ENCODE peak calls at places on chromosome 19, in seven cellular contexts. One of them, this sample, is unnamed.

GRCh38 chr19:18995804-18996241 is 37.5 kb downstream of the SUGP2 start:
- DNase-seq in psoas muscle: peak; percentile 35
- DNase-seq in stimulated activated CD4-positive, alpha-beta T cell treated with anti-CD3 and anti-CD28 coated beads, Interleukin-4, amount 100 ng/mL, for 24 hours: peak; percentile 7
- DNase-seq in activated T-helper 1 cell treated with anti-CD3 and anti-CD28 coated beads, Interleukin-2, amount 50 U/mL, for 16 hours: no peak
- DNase-seq in fibroblast of the aortic adventitia: peak; percentile 94
- DNase-seq in SK-MEL-5: peak; percentile 81
- DNase-seq in HT-29: peak; percentile 36
- DNase-seq in this sample: peak; percentile 70

GRCh38 chr19:642755-643727 is 3.4 kb downstream of the FGF22 start:
- DNase-seq in HT-29: no peak
- DNase-seq in SK-MEL-5: no peak
- DNase-seq in activated T-helper 1 cell treated with anti-CD3 and anti-CD28 coated beads, Interleukin-2, amount 50 U/mL, for 16 hours: no peak
- DNase-seq in fibroblast of the aortic adventitia: no peak
- DNase-seq in stimulated activated CD4-positive, alpha-beta T cell treated with anti-CD3 and anti-CD28 coated beads, Interleukin-4, amount 100 ng/mL, for 24 hours: no peak
- DNase-seq in psoas muscle: peak; percentile 8
- DNase-seq in this sample: no peak

GRCh38 chr19:8666814-8667405 is 31.7 kb downstream of the ACTL9 start:
- DNase-seq in SK-MEL-5: no peak
- DNase-seq in psoas muscle: no peak
- DNase-seq in stimulated activated CD4-positive, alpha-beta T cell treated with anti-CD3 and anti-CD28 coated beads, Interleukin-4, amount 100 ng/mL, for 24 hours: no peak
- DNase-seq in HT-29: no peak
- DNase-seq in fibroblast of the aortic adventitia: no peak
- DNase-seq in activated T-helper 1 cell treated with anti-CD3 and anti-CD28 coated beads, Interleukin-2, amount 50 U/mL, for 16 hours: no peak
- DNase-seq in this sample: no peak

GRCh38 chr19:20367811-20368294 is 197.7 kb downstream of the ZNF737 start:
- DNase-seq in stimulated activated CD4-positive, alpha-beta T cell treated with anti-CD3 and anti-CD28 coated beads, Interleukin-4, amount 100 ng/mL, for 24 hours: no peak
- DNase-seq in fibroblast of the aortic adventitia: no peak
- DNase-seq in psoas muscle: no peak
- DNase-seq in HT-29: no peak
- DNase-seq in SK-MEL-5: no peak
- DNase-seq in activated T-helper 1 cell treated with anti-CD3 and anti-CD28 coated beads, Interleukin-2, amount 50 U/mL, for 16 hours: no peak
- DNase-seq in this sample: no peak

GRCh38 chr19:16258440-16258903 is 60.8 kb downstream of the AP1M1 start:
- DNase-seq in stimulated activated CD4-positive, alpha-beta T cell treated with anti-CD3 and anti-CD28 coated beads, Interleukin-4, amount 100 ng/mL, for 24 hours: no peak
- DNase-seq in fibroblast of the aortic adventitia: no peak
- DNase-seq in SK-MEL-5: no peak
- DNase-seq in HT-29: no peak
- DNase-seq in psoas muscle: peak; percentile 63
- DNase-seq in activated T-helper 1 cell treated with anti-CD3 and anti-CD28 coated beads, Interleukin-2, amount 50 U/mL, for 16 hours: no peak
- DNase-seq in this sample: peak; percentile 94

GRCh38 chr19:13978306-13978705 is 26.0 kb downstream of the DCAF15 start:
- DNase-seq in fibroblast of the aortic adventitia: no peak
- DNase-seq in HT-29: peak; percentile 18
- DNase-seq in psoas muscle: peak; percentile 83
- DNase-seq in SK-MEL-5: no peak
- DNase-seq in stimulated activated CD4-positive, alpha-beta T cell treated with anti-CD3 and anti-CD28 coated beads, Interleukin-4, amount 100 ng/mL, for 24 hours: no peak
- DNase-seq in activated T-helper 1 cell treated with anti-CD3 and anti-CD28 coated beads, Interleukin-2, amount 50 U/mL, for 16 hours: no peak
- DNase-seq in this sample: peak; percentile 59

GRCh38 chr19:42850981-42851717 is 28.4 kb downstream of the PSG1 start:
- DNase-seq in fibroblast of the aortic adventitia: peak; percentile 98
- DNase-seq in activated T-helper 1 cell treated with anti-CD3 and anti-CD28 coated beads, Interleukin-2, amount 50 U/mL, for 16 hours: no peak
- DNase-seq in stimulated activated CD4-positive, alpha-beta T cell treated with anti-CD3 and anti-CD28 coated beads, Interleukin-4, amount 100 ng/mL, for 24 hours: no peak
- DNase-seq in HT-29: no peak
- DNase-seq in SK-MEL-5: no peak
- DNase-seq in psoas muscle: peak; percentile 64
- DNase-seq in this sample: no peak

GRCh38 chr19:42246143-42246868 is 3.9 kb upstream of the GSK3A start:
- DNase-seq in stimulated activated CD4-positive, alpha-beta T cell treated with anti-CD3 and anti-CD28 coated beads, Interleukin-4, amount 100 ng/mL, for 24 hours: no peak
- DNase-seq in HT-29: peak; percentile 84
- DNase-seq in psoas muscle: peak; percentile 81
- DNase-seq in fibroblast of the aortic adventitia: peak; percentile 81
- DNase-seq in activated T-helper 1 cell treated with anti-CD3 and anti-CD28 coated beads, Interleukin-2, amount 50 U/mL, for 16 hours: no peak
- DNase-seq in SK-MEL-5: peak; percentile 76
- DNase-seq in this sample: peak; percentile 72

GRCh38 chr19:9757544-9758501 is 10.7 kb downstream of the ZNF846 start:
- DNase-seq in activated T-helper 1 cell treated with anti-CD3 and anti-CD28 coated beads, Interleukin-2, amount 50 U/mL, for 16 hours: no peak
- DNase-seq in psoas muscle: no peak
- DNase-seq in SK-MEL-5: no peak
- DNase-seq in HT-29: no peak
- DNase-seq in fibroblast of the aortic adventitia: no peak
- DNase-seq in stimulated activated CD4-positive, alpha-beta T cell treated with anti-CD3 and anti-CD28 coated beads, Interleukin-4, amount 100 ng/mL, for 24 hours: no peak
- DNase-seq in this sample: no peak

GRCh38 chr19:15453091-15453498 is 3.3 kb upstream of the WIZ start:
- DNase-seq in SK-MEL-5: no peak
- DNase-seq in psoas muscle: no peak
- DNase-seq in HT-29: no peak
- DNase-seq in stimulated activated CD4-positive, alpha-beta T cell treated with anti-CD3 and anti-CD28 coated beads, Interleukin-4, amount 100 ng/mL, for 24 hours: no peak
- DNase-seq in fibroblast of the aortic adventitia: no peak
- DNase-seq in activated T-helper 1 cell treated with anti-CD3 and anti-CD28 coated beads, Interleukin-2, amount 50 U/mL, for 16 hours: no peak
- DNase-seq in this sample: peak; percentile 37

GRCh38 chr19:57351867-57352266 is 796 bp downstream of the ZNF304 start:
- DNase-seq in HT-29: no peak
- DNase-seq in psoas muscle: no peak
- DNase-seq in activated T-helper 1 cell treated with anti-CD3 and anti-CD28 coated beads, Interleukin-2, amount 50 U/mL, for 16 hours: no peak
- DNase-seq in stimulated activated CD4-positive, alpha-beta T cell treated with anti-CD3 and anti-CD28 coated beads, Interleukin-4, amount 100 ng/mL, for 24 hours: no peak
- DNase-seq in SK-MEL-5: no peak
- DNase-seq in fibroblast of the aortic adventitia: peak; percentile 2
- DNase-seq in this sample: no peak

This sample was measured in endothelial cell of umbilical vein.